ENCODE peak calls at places on chromosomes 6 and 20, in seven cellular contexts. One of them, this sample, is unnamed.

GRCh38 chr6:19892250-19892649 is 55.1 kb downstream of the ID4 start:
- DNase-seq in left ventricle myocardium inferior: no peak
- DNase-seq in lower lobe of right lung: peak; percentile 65
- DNase-seq in left lung: peak; percentile 42
- DNase-seq in hepatocyte: peak; percentile 48
- DNase-seq in neuronal stem cell: no peak
- DNase-seq in A549: no peak
- DNase-seq in this sample: no peak

GRCh38 chr6:137111296-137112066 is 62.0 kb downstream of the IL22RA2 start:
- DNase-seq in left ventricle myocardium inferior: no peak
- DNase-seq in lower lobe of right lung: no peak
- DNase-seq in left lung: no peak
- DNase-seq in A549: no peak
- DNase-seq in neuronal stem cell: no peak
- DNase-seq in hepatocyte: no peak
- DNase-seq in this sample: no peak

GRCh38 chr6:6614096-6614964 is 25.8 kb downstream of the LY86 start:
- DNase-seq in lower lobe of right lung: no peak
- DNase-seq in left lung: no peak
- DNase-seq in neuronal stem cell: no peak
- DNase-seq in hepatocyte: no peak
- DNase-seq in A549: no peak
- DNase-seq in left ventricle myocardium inferior: no peak
- DNase-seq in this sample: no peak

GRCh38 chr6:159720708-159721107 is 6.6 kb upstream of the WTAP start:
- DNase-seq in left lung: no peak
- DNase-seq in neuronal stem cell: peak; percentile 17
- DNase-seq in hepatocyte: peak; percentile 67
- DNase-seq in A549: peak; percentile 46
- DNase-seq in left ventricle myocardium inferior: no peak
- DNase-seq in lower lobe of right lung: no peak
- DNase-seq in this sample: no peak

GRCh38 chr6:56795852-56796532 is 153.3 kb upstream of the DST start:
- DNase-seq in lower lobe of right lung: no peak
- DNase-seq in hepatocyte: no peak
- DNase-seq in neuronal stem cell: no peak
- DNase-seq in A549: peak; percentile 12
- DNase-seq in left ventricle myocardium inferior: no peak
- DNase-seq in left lung: no peak
- DNase-seq in this sample: no peak

GRCh38 chr20:35954907-35955251 is 577 bp upstream of the SCAND1 start:
- DNase-seq in left ventricle myocardium inferior: no peak
- DNase-seq in hepatocyte: no peak
- DNase-seq in neuronal stem cell: no peak
- DNase-seq in lower lobe of right lung: no peak
- DNase-seq in left lung: no peak
- DNase-seq in A549: peak; percentile 66
- DNase-seq in this sample: no peak

GRCh38 chr6:25889877-25890853 is 16.1 kb upstream of the SLC17A3 start:
- DNase-seq in A549: no peak
- DNase-seq in hepatocyte: peak; percentile 72
- DNase-seq in lower lobe of right lung: no peak
- DNase-seq in left ventricle myocardium inferior: no peak
- DNase-seq in neuronal stem cell: peak; percentile 48
- DNase-seq in left lung: no peak
- DNase-seq in this sample: no peak

GRCh38 chr6:168197636-168198301 is 118.8 kb upstream of the FRMD1 start:
- DNase-seq in left lung: no peak
- DNase-seq in neuronal stem cell: no peak
- DNase-seq in left ventricle myocardium inferior: no peak
- DNase-seq in lower lobe of right lung: no peak
- DNase-seq in hepatocyte: no peak
- DNase-seq in A549: no peak
- DNase-seq in this sample: no peak

GRCh38 chr20:37295595-37295994 is 6.1 kb downstream of the MANBAL start:
- DNase-seq in lower lobe of right lung: no peak
- DNase-seq in hepatocyte: no peak
- DNase-seq in neuronal stem cell: no peak
- DNase-seq in left lung: no peak
- DNase-seq in left ventricle myocardium inferior: no peak
- DNase-seq in A549: peak; percentile 25
- DNase-seq in this sample: no peak

GRCh38 chr6:150334790-150335783 is 33.7 kb upstream of the IYD start:
- DNase-seq in lower lobe of right lung: no peak
- DNase-seq in hepatocyte: peak; percentile 78
- DNase-seq in left lung: no peak
- DNase-seq in left ventricle myocardium inferior: no peak
- DNase-seq in neuronal stem cell: peak; percentile 56
- DNase-seq in A549: peak; percentile 40
- DNase-seq in this sample: no peak

GRCh38 chr6:80022803-80023202 is 18.4 kb downstream of the TTK start:
- DNase-seq in left lung: no peak
- DNase-seq in lower lobe of right lung: no peak
- DNase-seq in A549: no peak
- DNase-seq in hepatocyte: no peak
- DNase-seq in neuronal stem cell: no peak
- DNase-seq in left ventricle myocardium inferior: no peak
- DNase-seq in this sample: no peak

GRCh38 chr20:34260208-34260942 is 19.2 kb downstream of the ASIP start:
- DNase-seq in A549: no peak
- DNase-seq in hepatocyte: no peak
- DNase-seq in lower lobe of right lung: no peak
- DNase-seq in neuronal stem cell: no peak
- DNase-seq in left lung: no peak
- DNase-seq in left ventricle myocardium inferior: no peak
- DNase-seq in this sample: no peak

GRCh38 chr6:123965894-123966293 is 162.2 kb downstream of the NKAIN2 start:
- DNase-seq in A549: no peak
- DNase-seq in left lung: no peak
- DNase-seq in left ventricle myocardium inferior: no peak
- DNase-seq in neuronal stem cell: peak; percentile 51
- DNase-seq in hepatocyte: no peak
- DNase-seq in lower lobe of right lung: no peak
- DNase-seq in this sample: no peak

GRCh38 chr20:36848078-36848660 is 27.8 kb upstream of the TLDC2 start:
- DNase-seq in left lung: no peak
- DNase-seq in left ventricle myocardium inferior: peak; percentile 57
- DNase-seq in lower lobe of right lung: no peak
- DNase-seq in hepatocyte: peak; percentile 58
- DNase-seq in A549: no peak
- DNase-seq in neuronal stem cell: no peak
- DNase-seq in this sample: no peak

GRCh38 chr20:9609892-9610502 is 95.6 kb downstream of the LAMP5 start:
- DNase-seq in left lung: no peak
- DNase-seq in A549: no peak
- DNase-seq in neuronal stem cell: peak; percentile 84
- DNase-seq in lower lobe of right lung: no peak
- DNase-seq in hepatocyte: peak; percentile 81
- DNase-seq in left ventricle myocardium inferior: no peak
- DNase-seq in this sample: no peak

GRCh38 chr20:62555642-62556420 is 80.0 kb upstream of the GATA5 start:
- DNase-seq in neuronal stem cell: no peak
- DNase-seq in hepatocyte: no peak
- DNase-seq in left ventricle myocardium inferior: no peak
- DNase-seq in left lung: no peak
- DNase-seq in A549: no peak
- DNase-seq in lower lobe of right lung: no peak
- DNase-seq in this sample: no peak
- H3K4me1 ChIP-seq in neuronal stem cell: peaks cover 7% of the 10 kb centered on the region
- H3K4me1 ChIP-seq in hepatocyte: peaks cover 9% of the 10 kb centered on the region
- H3K4me1 ChIP-seq in left ventricle myocardium inferior: peaks cover 72% of the 10 kb centered on the region
- H3K4me1 ChIP-seq in left lung: peaks cover 5% of the 10 kb centered on the region
- H3K4me1 ChIP-seq in A549: peaks cover 11% of the 10 kb centered on the region
- H3K4me1 ChIP-seq in lower lobe of right lung: peaks cover 11% of the 10 kb centered on the region
- H3K4me1 ChIP-seq in this sample: peaks cover 4% of the 10 kb centered on the region

DNA sequence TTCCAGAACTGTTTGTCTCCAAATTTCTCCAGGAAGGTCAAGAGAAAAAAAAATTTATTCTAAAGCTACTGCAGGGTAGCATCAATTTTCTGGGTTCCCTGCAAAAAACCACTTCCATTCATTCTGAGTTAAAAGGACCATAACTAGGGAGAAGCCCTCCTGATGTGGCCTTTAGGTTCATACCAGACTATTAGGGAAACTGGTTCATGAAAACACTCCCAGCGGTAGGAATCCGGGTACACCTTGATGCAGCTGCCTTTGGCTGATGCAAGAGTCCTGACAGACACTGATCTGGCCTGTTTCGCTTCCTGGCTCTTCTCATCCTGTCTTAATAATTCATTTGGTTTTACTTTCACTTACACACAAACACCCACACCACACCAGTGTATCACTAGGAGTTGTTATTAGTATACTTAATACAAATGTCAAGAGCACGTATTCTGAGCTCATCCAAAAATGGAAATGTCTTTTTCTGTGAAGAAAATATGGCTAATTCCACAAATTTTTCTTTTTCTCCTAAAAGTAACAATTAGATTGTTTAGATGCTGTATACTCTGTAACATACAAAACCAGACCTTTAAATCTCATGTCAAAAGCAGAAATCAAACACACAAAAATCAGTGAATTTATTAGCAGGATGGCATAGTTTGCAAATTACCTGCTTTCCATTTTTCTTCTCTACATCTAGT is 38.4 kb upstream of the ARHGAP18 start:
- DNase-seq in neuronal stem cell: no peak
- DNase-seq in left ventricle myocardium inferior: no peak
- DNase-seq in A549: no peak
- DNase-seq in hepatocyte: peak; percentile 37
- DNase-seq in lower lobe of right lung: no peak
- DNase-seq in left lung: no peak
- DNase-seq in this sample: no peak
- H3K4me1 ChIP-seq in neuronal stem cell: peaks cover 3% of the 10 kb centered on the region
- H3K4me1 ChIP-seq in left ventricle myocardium inferior: peaks cover 36% of the 10 kb centered on the region
- H3K4me1 ChIP-seq in A549: peaks cover 28% of the 10 kb centered on the region
- H3K4me1 ChIP-seq in hepatocyte: peaks cover 13% of the 10 kb centered on the region
- H3K4me1 ChIP-seq in lower lobe of right lung: peaks cover 36% of the 10 kb centered on the region
- H3K4me1 ChIP-seq in left lung: peaks cover 15% of the 10 kb centered on the region
- H3K4me1 ChIP-seq in this sample: peaks cover 28% of the 10 kb centered on the region

DNA sequence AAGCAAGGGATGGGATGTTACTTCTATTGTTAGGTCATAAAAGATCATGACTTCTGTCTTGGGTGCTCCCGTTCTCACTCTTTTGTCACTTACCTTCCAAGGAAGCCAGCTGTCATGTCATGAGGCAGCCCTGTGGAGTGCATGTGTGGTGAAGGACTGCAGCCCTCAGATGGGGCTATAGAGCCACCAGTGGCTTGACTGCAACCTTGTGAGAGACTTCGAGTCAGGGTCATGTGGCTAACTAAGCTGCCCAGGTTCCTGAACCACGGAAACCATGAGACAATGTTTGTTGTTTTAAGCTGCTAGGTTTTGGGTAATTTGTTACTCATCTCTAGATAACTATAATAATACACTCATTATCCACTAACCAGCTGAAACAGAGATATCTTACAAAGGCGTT is 477.1 kb downstream of the BTBD3 start:
- DNase-seq in lower lobe of right lung: no peak
- DNase-seq in hepatocyte: peak; percentile 54
- DNase-seq in neuronal stem cell: no peak
- DNase-seq in left ventricle myocardium inferior: no peak
- DNase-seq in A549: no peak
- DNase-seq in left lung: no peak
- DNase-seq in this sample: no peak
- H3K4me1 ChIP-seq in lower lobe of right lung: no peaks in the 10 kb centered on the region
- H3K4me1 ChIP-seq in hepatocyte: peaks cover 3% of the 10 kb centered on the region
- H3K4me1 ChIP-seq in neuronal stem cell: no peaks in the 10 kb centered on the region
- H3K4me1 ChIP-seq in left ventricle myocardium inferior: peaks cover 9% of the 10 kb centered on the region
- H3K4me1 ChIP-seq in A549: no peaks in the 10 kb centered on the region
- H3K4me1 ChIP-seq in left lung: no peaks in the 10 kb centered on the region
- H3K4me1 ChIP-seq in this sample: no peaks in the 10 kb centered on the region

GRCh38 chr6:21367148-21367547 is 226.4 kb upstream of the SOX4 start:
- DNase-seq in neuronal stem cell: no peak
- DNase-seq in lower lobe of right lung: no peak
- DNase-seq in A549: no peak
- DNase-seq in left ventricle myocardium inferior: no peak
- DNase-seq in hepatocyte: no peak
- DNase-seq in left lung: no peak
- DNase-seq in this sample: no peak
- H3K4me1 ChIP-seq in neuronal stem cell: peaks cover 5% of the 10 kb centered on the region
- H3K4me1 ChIP-seq in lower lobe of right lung: no peaks in the 10 kb centered on the region
- H3K4me1 ChIP-seq in A549: peaks cover 10% of the 10 kb centered on the region
- H3K4me1 ChIP-seq in left ventricle myocardium inferior: peaks cover 10% of the 10 kb centered on the region
- H3K4me1 ChIP-seq in hepatocyte: peaks cover 6% of the 10 kb centered on the region
- H3K4me1 ChIP-seq in left lung: no peaks in the 10 kb centered on the region
- H3K4me1 ChIP-seq in this sample: peaks cover 8% of the 10 kb centered on the region

DNA sequence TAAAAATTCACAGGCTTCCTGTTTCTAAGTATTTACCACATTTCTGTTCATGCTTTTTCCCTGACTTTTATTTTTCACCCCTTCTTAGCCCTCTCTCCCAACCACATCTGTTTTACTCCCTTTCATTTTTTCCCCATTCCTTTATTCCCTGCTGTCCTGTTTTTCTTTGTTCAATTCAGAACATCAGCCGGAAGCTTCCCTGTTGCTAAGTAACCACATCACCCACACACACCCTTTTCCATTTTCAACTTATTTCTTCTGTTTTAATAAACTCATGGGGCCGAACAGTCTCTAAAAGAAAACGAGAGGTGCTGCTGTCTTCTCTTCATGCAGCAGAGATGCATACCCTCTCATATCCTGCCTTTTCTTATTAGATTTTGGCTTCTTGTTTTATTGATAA is 53.5 kb upstream of the CEP85L start:
- DNase-seq in hepatocyte: no peak
- DNase-seq in A549: no peak
- DNase-seq in neuronal stem cell: no peak
- DNase-seq in lower lobe of right lung: no peak
- DNase-seq in left ventricle myocardium inferior: no peak
- DNase-seq in left lung: no peak
- DNase-seq in this sample: no peak
- H3K4me1 ChIP-seq in hepatocyte: peaks cover 13% of the 10 kb centered on the region
- H3K4me1 ChIP-seq in A549: peaks cover 32% of the 10 kb centered on the region
- H3K4me1 ChIP-seq in neuronal stem cell: peaks cover 15% of the 10 kb centered on the region
- H3K4me1 ChIP-seq in lower lobe of right lung: peaks cover 36% of the 10 kb centered on the region
- H3K4me1 ChIP-seq in left ventricle myocardium inferior: peaks cover 29% of the 10 kb centered on the region
- H3K4me1 ChIP-seq in left lung: no peaks in the 10 kb centered on the region
- H3K4me1 ChIP-seq in this sample: peaks cover 8% of the 10 kb centered on the region

DNA sequence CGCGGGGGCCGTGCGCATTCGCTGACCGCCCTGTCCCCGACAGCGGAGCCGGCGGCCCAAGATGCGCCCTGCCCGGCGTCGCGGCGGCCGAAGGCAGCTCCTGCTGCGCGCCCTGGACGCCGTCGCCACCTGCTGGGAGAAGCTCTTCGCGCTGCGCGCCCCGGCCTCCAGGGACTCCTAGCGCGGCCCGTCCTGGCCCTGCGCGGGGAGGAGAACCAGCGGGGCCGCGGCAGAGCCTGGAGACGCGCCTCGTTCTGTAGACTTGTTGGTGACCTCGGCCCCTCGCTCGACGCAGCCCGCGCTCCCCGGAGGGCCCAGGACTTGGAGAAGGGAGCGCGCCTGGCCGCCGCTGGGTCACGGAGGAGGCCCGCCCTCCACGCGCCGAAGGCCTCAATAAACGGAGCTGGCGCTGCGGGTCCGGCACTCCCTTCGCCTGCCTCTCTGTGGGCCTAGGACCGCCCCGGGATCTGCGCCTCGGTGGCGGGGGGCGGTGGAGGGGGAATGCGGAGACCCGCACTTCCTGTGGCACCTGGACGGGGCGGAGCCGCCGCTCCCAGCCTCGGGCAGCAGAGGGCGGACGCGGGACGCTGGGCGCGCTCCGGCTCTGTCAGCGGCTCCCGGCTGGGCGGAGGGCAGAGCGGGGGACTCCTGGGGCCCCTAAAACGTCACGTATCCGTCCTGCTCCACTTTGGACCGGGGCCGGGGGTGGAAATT is 2.8 kb downstream of the C20orf204 start:
- DNase-seq in hepatocyte: peak; percentile 90
- DNase-seq in lower lobe of right lung: peak; percentile 86
- DNase-seq in left ventricle myocardium inferior: peak; percentile 74
- DNase-seq in left lung: peak; percentile 77
- DNase-seq in A549: peak; percentile 85
- DNase-seq in neuronal stem cell: peak; percentile 60
- DNase-seq in this sample: no peak
- H3K4me1 ChIP-seq in hepatocyte: peaks cover 31% of the 10 kb centered on the region
- H3K4me1 ChIP-seq in lower lobe of right lung: peaks cover 51% of the 10 kb centered on the region
- H3K4me1 ChIP-seq in left ventricle myocardium inferior: peaks cover 61% of the 10 kb centered on the region
- H3K4me1 ChIP-seq in left lung: peaks cover 21% of the 10 kb centered on the region
- H3K4me1 ChIP-seq in A549: peaks cover 13% of the 10 kb centered on the region
- H3K4me1 ChIP-seq in neuronal stem cell: peaks cover 16% of the 10 kb centered on the region
- H3K4me1 ChIP-seq in this sample: peaks cover 13% of the 10 kb centered on the region